ENCODE peak calls at places on chromosomes 7 and 10, in six cellular contexts. Q, A, M, H, Z and G are unnamed samples.

GRCh38 chr7:68697821-68698280 is 900.4 kb upstream of the AUTS2 start:
- DNase-seq in Z (no peak), H (no peak), M (peak), Q (no peak), A (no peak), G (no peak)

GRCh38 chr7:27575647-27576046 is 87.0 kb downstream of the HIBADH start:
- DNase-seq in M (no peak), A (no peak), Z (no peak), Q (no peak), H (no peak), G (no peak)

GRCh38 chr10:14483417-14483816 is 152.7 kb upstream of the FRMD4A start:
- DNase-seq in M (no peak), A (no peak), Z (no peak), Q (no peak), H (no peak), G (no peak)

GRCh38 chr10:106450966-106451365 is 713.5 kb downstream of the SORCS1 start:
- DNase-seq in M (no peak), A (no peak), Z (no peak), H (no peak), Q (no peak), G (no peak)

GRCh38 chr7:71615017-71615416 is 483.1 kb downstream of the GALNT17 start:
- DNase-seq in M (no peak), Z (peak), Q (no peak), H (peak), A (peak), G (no peak)

GRCh38 chr7:100975391-100975821 is 6.0 kb downstream of the MUC12 start:
- DNase-seq in Q (no peak), Z (no peak), H (no peak), M (no peak), A (no peak), G (no peak)

GRCh38 chr10:56583316-56583715 is 222.3 kb upstream of the ZWINT start:
- DNase-seq in H (no peak), Q (no peak), A (no peak), Z (no peak), M (no peak), G (no peak)

GRCh38 chr10:6929157-6929830 is 349.2 kb upstream of the PRKCQ start:
- DNase-seq in H (no peak), M (no peak), Q (no peak), Z (no peak), A (no peak), G (no peak)

GRCh38 chr10:49082767-49083166 is 32.6 kb downstream of the VSTM4 start:
- DNase-seq in A (no peak), Q (no peak), H (no peak), M (no peak), Z (no peak), G (no peak)

GRCh38 chr7:101390901-101391301 is 28.2 kb downstream of the COL26A1 start:
- DNase-seq in Z (no peak), H (no peak), M (peak), Q (peak), A (no peak), G (no peak)

GRCh38 chr7:100000239-100000638 is 15.2 kb upstream of the ZKSCAN1 start:
- DNase-seq in H (no peak), M (no peak), Z (no peak), A (no peak), Q (no peak), G (peak)

GRCh38 chr7:22561356-22561755 is 61.4 kb upstream of the STEAP1B start:
- DNase-seq in Q (no peak), H (peak), Z (peak), M (peak), A (peak), G (no peak)

GRCh38 chr7:102415685-102416225 is 17.6 kb upstream of the ORAI2 start:
- DNase-seq in A (no peak), M (no peak), Z (no peak), Q (no peak), H (no peak), G (no peak)

GRCh38 chr10:21292763-21293517 is 232.5 kb downstream of the SKIDA1 start:
- DNase-seq in M (peak), A (peak), Z (peak), Q (peak), H (peak), G (no peak)

GRCh38 chr7:116802144-116802747 is 60.1 kb upstream of the CAPZA2 start:
- DNase-seq in H (no peak), A (no peak), Z (no peak), Q (no peak), M (peak), G (no peak)

GRCh38 chr10:21464134-21464533 is 61.3 kb downstream of the SKIDA1 start:
- DNase-seq in Z (no peak), A (no peak), M (peak), H (peak), Q (no peak), G (no peak)

GRCh38 chr10:50807851-50808776 is 68.4 kb downstream of the ASAH2B start:
- DNase-seq in H (no peak), Z (no peak), Q (no peak), M (peak), A (no peak), G (no peak)

GRCh38 chr7:102306916-102307677 is 20.4 kb downstream of the SH2B2 start:
- DNase-seq in A (no peak), Q (peak), H (no peak), Z (peak), M (peak), G (no peak)

GRCh38 chr7:45592230-45592991 is 18.2 kb downstream of the ADCY1 start:
- DNase-seq in H (peak), Q (no peak), Z (no peak), M (no peak), A (peak), G (no peak)

GRCh38 chr10:90087197-90088007 is 386.0 kb downstream of the KIF20B start:
- DNase-seq in M (no peak), H (no peak), Z (no peak), Q (no peak), A (no peak), G (no peak)

GRCh38 chr7:47503283-47503682 is 78.6 kb downstream of the TNS3 start:
- DNase-seq in Q (no peak), H (no peak), Z (no peak), M (peak), A (no peak), G (peak)

GRCh38 chr7:47941136-47941844 is 7.0 kb downstream of the PKD1L1 start:
- DNase-seq in M (peak), A (no peak), Z (peak), H (peak), Q (no peak), G (no peak)

GRCh38 chr7:131302876-131303707 is 24.6 kb upstream of the MKLN1 start:
- DNase-seq in H (no peak), Z (no peak), M (peak), A (no peak), Q (no peak), G (no peak)

GRCh38 chr7:2607122-2607912 is 24.5 kb upstream of the TTYH3 start:
- DNase-seq in Z (peak), H (peak), A (no peak), Q (no peak), M (peak), G (no peak)

GRCh38 chr7:2604608-2605174 is 27.1 kb upstream of the TTYH3 start:
- DNase-seq in A (no peak), M (no peak), Q (no peak), H (no peak), Z (no peak), G (no peak)

GRCh38 chr7:2607913-2608899 is 23.6 kb upstream of the TTYH3 start:
- DNase-seq in Q (peak), M (no peak), A (no peak), Z (no peak), H (no peak), G (no peak)

GRCh38 chr7:2606539-2606936 is 25.2 kb upstream of the TTYH3 start:
- DNase-seq in Z (no peak), H (no peak), M (no peak), Q (no peak), A (no peak), G (no peak)

DNA sequence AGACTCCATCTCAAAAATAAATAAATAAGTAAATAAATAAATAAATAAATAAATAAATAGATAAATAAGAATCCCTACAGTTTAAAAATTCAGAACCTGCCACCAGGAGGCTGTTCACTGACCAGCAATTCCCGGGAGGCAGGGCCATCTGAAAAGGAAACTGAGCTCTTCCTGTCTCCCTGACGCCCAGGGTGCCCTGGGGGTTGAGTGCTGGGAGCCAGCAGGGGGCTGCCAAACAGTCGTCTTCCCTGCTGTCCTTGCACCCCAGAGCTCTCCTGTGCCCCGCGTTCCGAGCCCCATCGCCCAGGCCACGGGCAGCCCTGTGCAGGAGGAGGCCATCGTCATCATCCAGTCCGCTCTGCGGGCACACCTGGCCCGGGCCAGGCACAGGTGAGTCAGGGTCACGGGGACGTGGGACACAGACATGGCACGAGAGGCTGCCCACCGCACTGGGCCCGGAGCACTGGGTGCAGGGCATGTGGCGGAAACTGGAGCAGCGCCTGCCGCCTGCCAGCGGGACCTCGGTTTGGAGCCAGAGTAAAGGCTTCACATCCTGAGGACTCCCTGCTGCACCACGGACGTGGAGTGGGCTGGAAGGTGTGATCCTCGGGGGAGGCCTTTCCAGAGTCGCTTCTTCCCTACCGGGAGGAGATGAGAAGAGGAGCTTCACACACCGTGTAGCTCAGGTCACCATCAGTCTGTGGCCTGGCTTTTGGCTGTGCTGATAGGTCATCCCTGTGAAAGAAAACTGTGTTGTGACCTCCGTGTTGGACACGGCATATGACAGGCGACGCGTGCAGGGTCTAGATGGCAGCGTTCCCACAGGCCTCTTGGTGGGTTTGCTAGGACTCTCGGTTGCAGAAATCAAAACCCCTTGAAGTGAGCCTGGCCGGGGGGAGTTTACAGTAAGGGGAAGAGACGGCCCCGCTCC is 25.9 kb upstream of the TTYH3 start:
- DNase-seq in H (no peak), M (no peak), A (no peak), Q (no peak), Z (no peak), G (no peak)
- TF ChIP-seq CTCF in H (no peak), M (no peak), A (no peak), Q (no peak), Z (no peak), G (peak)

GRCh38 chr10:70542565-70542938 is 60.0 kb downstream of the PRF1 start:
- DNase-seq in Q (no peak), Z (no peak), H (no peak), M (no peak), A (no peak), G (no peak)
- TF ChIP-seq CTCF in Q (peak), Z (peak), H (no peak), M (peak), A (no peak), G (peak)

GRCh38 chr7:16080131-16080530 is 341.2 kb downstream of the CRPPA start:
- DNase-seq in M (no peak), H (no peak), Z (no peak), A (no peak), Q (no peak), G (no peak)
- TF ChIP-seq CTCF in M (no peak), H (no peak), Z (no peak), A (no peak), Q (no peak), G (peak)

GRCh38 chr10:58712136-58712535 is 199.5 kb downstream of the BICC1 start:
- DNase-seq in A (no peak), H (no peak), M (no peak), Q (no peak), Z (no peak), G (no peak)
- TF ChIP-seq CTCF in A (no peak), H (no peak), M (no peak), Q (no peak), Z (no peak), G (no peak)

GRCh38 chr10:27730041-27730440 is 15.6 kb downstream of the MKX start:
- DNase-seq in Q (no peak), Z (no peak), M (no peak), A (no peak), H (no peak), G (no peak)

GRCh38 chr10:27719052-27719451 is 26.6 kb downstream of the MKX start:
- DNase-seq in Q (no peak), M (peak), H (no peak), A (no peak), Z (no peak), G (no peak)

GRCh38 chr10:27723436-27723835 is 22.2 kb downstream of the MKX start:
- DNase-seq in Q (no peak), H (no peak), Z (no peak), M (peak), A (no peak), G (no peak)

GRCh38 chr10:27720529-27720928 is 25.1 kb downstream of the MKX start:
- DNase-seq in M (peak), Z (no peak), H (no peak), A (no peak), Q (no peak), G (no peak)

GRCh38 chr10:27724287-27724686 is 21.3 kb downstream of the MKX start:
- DNase-seq in Q (no peak), M (peak), Z (no peak), H (no peak), A (no peak), G (no peak)
- TF ChIP-seq CTCF in Q (peak), M (peak), Z (no peak), H (no peak), A (peak), G (peak)

DNA sequence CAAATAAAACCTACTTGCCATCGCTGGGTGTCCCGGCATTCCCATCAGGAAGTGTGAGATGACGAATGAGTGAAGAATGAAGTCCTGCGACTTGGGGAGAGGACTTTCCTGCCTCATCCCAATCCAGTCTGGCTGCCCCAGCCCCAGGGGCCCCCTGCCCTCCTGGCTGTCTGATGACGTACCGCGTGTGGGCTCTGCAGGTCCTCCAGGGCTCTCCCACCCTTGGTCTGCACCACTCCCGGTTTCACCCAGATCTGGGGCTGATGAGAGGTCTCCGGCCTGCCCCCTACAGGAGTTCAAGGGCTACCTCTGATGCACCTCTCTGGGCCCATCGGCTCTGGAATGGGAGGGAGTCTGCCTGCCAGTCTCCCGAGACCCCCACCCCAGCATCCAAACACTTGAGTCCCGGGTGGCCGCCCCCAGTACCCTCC is 9.8 kb downstream of the ATP6V1F start:
- DNase-seq in Z (no peak), H (no peak), M (no peak), A (no peak), Q (no peak), G (peak)
- TF ChIP-seq CTCF in Z (no peak), H (no peak), M (no peak), A (no peak), Q (peak), G (peak)

DNA sequence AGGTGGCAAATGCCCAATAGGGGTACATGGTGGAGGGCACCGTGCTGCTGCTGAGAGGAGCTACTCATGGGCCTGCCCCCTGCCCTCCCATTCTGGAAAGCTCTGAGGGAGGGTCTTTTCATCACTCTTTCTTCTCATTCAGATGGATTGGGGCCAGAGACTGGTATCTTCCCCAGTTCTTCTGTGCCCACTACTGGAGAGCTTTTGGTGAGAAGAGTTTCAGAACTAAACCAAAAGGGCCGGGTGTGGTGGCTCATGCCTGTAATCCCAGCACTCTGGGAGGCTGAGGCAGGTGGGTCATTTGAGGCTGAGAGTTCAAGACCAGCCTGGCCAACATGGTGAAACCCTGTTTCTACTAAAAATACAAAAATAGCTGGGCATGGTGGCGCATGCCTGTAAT is 12.5 kb downstream of the ADRA2A start:
- DNase-seq in A (peak), H (peak), Z (no peak), Q (no peak), M (no peak), G (peak)
- TF ChIP-seq CTCF in A (no peak), H (no peak), Z (no peak), Q (no peak), M (no peak), G (no peak)